ENCODE peak calls at places on chromosomes 5 and 9, in nine cellular contexts. One of them, this sample, is unnamed. For H3K27me3 and H3K36me3, the result is how much of the 10 kb centered on the place peaks cover.

GRCh38 chr9:38119570-38119969 is 50.5 kb upstream of the SHB start:
- DNase-seq in heart left ventricle: no peak
- DNase-seq in adrenal gland: no peak
- DNase-seq in mesendoderm: no peak
- DNase-seq in BJ: no peak
- DNase-seq in tibial artery: no peak
- DNase-seq in gastrocnemius medialis: no peak
- DNase-seq in body of pancreas: no peak
- DNase-seq in GM06990: no peak
- DNase-seq in this sample: no peak

GRCh38 chr5:32828492-32828891 is 117.4 kb downstream of the NPR3 start:
- DNase-seq in heart left ventricle: no peak
- DNase-seq in adrenal gland: no peak
- DNase-seq in mesendoderm: no peak
- DNase-seq in BJ: no peak
- DNase-seq in tibial artery: no peak
- DNase-seq in gastrocnemius medialis: no peak
- DNase-seq in body of pancreas: no peak
- DNase-seq in GM06990: no peak
- DNase-seq in this sample: no peak

GRCh38 chr9:112447283-112447761 is 39.3 kb upstream of the KIAA1958 start:
- DNase-seq in heart left ventricle: no peak
- DNase-seq in adrenal gland: peak
- DNase-seq in mesendoderm: no peak
- DNase-seq in BJ: peak
- DNase-seq in tibial artery: no peak
- DNase-seq in gastrocnemius medialis: peak
- DNase-seq in body of pancreas: no peak
- DNase-seq in GM06990: peak
- DNase-seq in this sample: no peak

GRCh38 chr5:96279796-96280542 is 153.1 kb downstream of the PCSK1 start:
- DNase-seq in heart left ventricle: no peak
- DNase-seq in adrenal gland: no peak
- DNase-seq in mesendoderm: no peak
- DNase-seq in BJ: no peak
- DNase-seq in tibial artery: no peak
- DNase-seq in gastrocnemius medialis: no peak
- DNase-seq in body of pancreas: no peak
- DNase-seq in GM06990: peak
- DNase-seq in this sample: no peak

GRCh38 chr9:90331826-90332575 is 310.6 kb downstream of the DIRAS2 start:
- DNase-seq in heart left ventricle: no peak
- DNase-seq in adrenal gland: no peak
- DNase-seq in mesendoderm: peak
- DNase-seq in BJ: peak
- DNase-seq in tibial artery: no peak
- DNase-seq in gastrocnemius medialis: no peak
- DNase-seq in body of pancreas: no peak
- DNase-seq in GM06990: no peak
- DNase-seq in this sample: no peak

GRCh38 chr5:72600401-72600981 is 93.3 kb upstream of the ZNF366 start:
- DNase-seq in heart left ventricle: no peak
- DNase-seq in adrenal gland: no peak
- DNase-seq in mesendoderm: no peak
- DNase-seq in BJ: peak
- DNase-seq in tibial artery: no peak
- DNase-seq in gastrocnemius medialis: no peak
- DNase-seq in body of pancreas: no peak
- DNase-seq in GM06990: no peak
- DNase-seq in this sample: no peak

GRCh38 chr5:126594676-126595485 is at the start of gene ALDH7A1:
- DNase-seq in heart left ventricle: peak
- DNase-seq in adrenal gland: peak
- DNase-seq in mesendoderm: peak
- DNase-seq in BJ: peak
- DNase-seq in tibial artery: peak
- DNase-seq in gastrocnemius medialis: peak
- DNase-seq in body of pancreas: peak
- DNase-seq in GM06990: no peak
- DNase-seq in this sample: peak

GRCh38 chr5:65203746-65204145 is 278.0 kb downstream of the ADAMTS6 start:
- DNase-seq in heart left ventricle: no peak
- DNase-seq in adrenal gland: no peak
- DNase-seq in mesendoderm: no peak
- DNase-seq in BJ: peak
- DNase-seq in tibial artery: no peak
- DNase-seq in gastrocnemius medialis: no peak
- DNase-seq in body of pancreas: no peak
- DNase-seq in GM06990: peak
- DNase-seq in this sample: no peak

GRCh38 chr5:135379052-135379654 is 19.9 kb downstream of the MACROH2A1 start:
- DNase-seq in heart left ventricle: no peak
- DNase-seq in adrenal gland: no peak
- DNase-seq in mesendoderm: no peak
- DNase-seq in BJ: no peak
- DNase-seq in tibial artery: no peak
- DNase-seq in gastrocnemius medialis: no peak
- DNase-seq in body of pancreas: no peak
- DNase-seq in GM06990: no peak
- DNase-seq in this sample: no peak

GRCh38 chr9:91273853-91274552 is 87.7 kb downstream of the AUH start:
- DNase-seq in heart left ventricle: no peak
- DNase-seq in adrenal gland: no peak
- DNase-seq in mesendoderm: peak
- DNase-seq in BJ: no peak
- DNase-seq in tibial artery: no peak
- DNase-seq in gastrocnemius medialis: no peak
- DNase-seq in body of pancreas: no peak
- DNase-seq in GM06990: peak
- DNase-seq in this sample: no peak

DNA sequence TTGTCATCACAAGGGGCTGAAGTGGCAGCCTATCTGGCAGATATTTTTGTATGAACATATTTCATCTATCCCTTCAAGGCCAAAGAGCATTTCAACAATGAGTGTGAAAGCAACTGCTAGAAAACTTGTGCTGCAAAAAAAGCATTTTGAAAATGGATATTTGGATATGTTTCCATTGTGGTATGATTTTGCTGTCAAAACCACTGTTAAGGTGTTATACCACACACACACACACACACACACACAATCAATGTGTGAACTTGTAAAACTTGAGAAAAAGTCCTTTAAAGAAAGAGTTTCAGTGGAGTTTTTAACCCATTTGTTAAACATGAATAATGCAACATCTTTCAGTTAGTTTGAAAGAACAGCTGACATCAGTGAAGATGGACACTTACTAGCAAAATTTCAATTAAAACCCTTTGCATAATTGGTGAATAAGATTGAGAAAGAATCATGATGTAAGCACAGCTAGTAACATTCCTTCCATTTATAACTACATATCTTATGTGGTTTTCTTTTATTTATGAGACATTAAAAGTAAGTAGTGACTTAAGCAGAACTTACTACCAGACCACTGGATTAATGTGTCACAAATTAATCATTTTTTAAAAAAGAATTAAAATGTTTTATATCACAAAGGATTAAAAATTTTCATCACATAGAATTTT is 182.6 kb upstream of the GNA14 start:
- DNase-seq in heart left ventricle: no peak
- DNase-seq in adrenal gland: no peak
- DNase-seq in mesendoderm: no peak
- DNase-seq in BJ: no peak
- DNase-seq in tibial artery: no peak
- DNase-seq in gastrocnemius medialis: no peak
- DNase-seq in body of pancreas: no peak
- DNase-seq in GM06990: no peak
- DNase-seq in this sample: no peak
- H3K4me3 ChIP-seq in heart left ventricle: no peak
- H3K4me3 ChIP-seq in adrenal gland: no peak
- H3K4me3 ChIP-seq in mesendoderm: no peak
- H3K4me3 ChIP-seq in BJ: no peak
- H3K4me3 ChIP-seq in tibial artery: no peak
- H3K4me3 ChIP-seq in gastrocnemius medialis: no peak
- H3K4me3 ChIP-seq in body of pancreas: no peak
- H3K4me3 ChIP-seq in GM06990: no peak
- H3K4me3 ChIP-seq in this sample: no peak

DNA sequence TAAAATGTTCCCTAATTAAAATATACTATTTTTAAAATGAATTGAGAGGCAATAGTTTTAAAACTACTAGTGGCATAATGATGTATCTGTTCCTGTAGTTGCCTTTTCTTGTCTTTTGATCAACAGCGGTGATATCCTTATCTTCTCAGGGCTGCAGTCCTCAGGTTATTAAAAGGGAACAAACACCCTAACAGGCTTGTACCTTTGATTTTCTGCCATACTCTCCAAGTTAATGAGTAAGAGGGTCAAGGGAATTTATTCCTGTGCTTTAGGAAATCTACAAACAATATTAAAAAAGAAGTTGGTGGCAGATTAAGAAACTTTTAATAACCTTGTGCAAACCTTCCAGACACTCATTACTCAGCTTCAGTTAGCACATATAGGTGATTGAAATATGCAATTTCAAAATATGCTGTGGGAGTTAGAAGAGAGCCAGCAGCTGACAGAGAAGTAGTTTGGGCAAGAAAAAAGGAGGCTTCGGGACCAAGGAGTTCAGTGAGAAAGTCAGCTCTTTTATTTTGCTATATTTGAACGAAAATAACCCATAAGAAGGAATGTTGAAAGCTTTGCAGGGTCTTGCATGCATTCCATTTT is 81.0 kb upstream of the TLE4 start:
- DNase-seq in heart left ventricle: no peak
- DNase-seq in adrenal gland: no peak
- DNase-seq in mesendoderm: no peak
- DNase-seq in BJ: no peak
- DNase-seq in tibial artery: no peak
- DNase-seq in gastrocnemius medialis: no peak
- DNase-seq in body of pancreas: no peak
- DNase-seq in GM06990: no peak
- DNase-seq in this sample: no peak
- H3K27me3 ChIP-seq in heart left ventricle: under half
- H3K27me3 ChIP-seq in adrenal gland: under half
- H3K27me3 ChIP-seq in mesendoderm: under half
- H3K27me3 ChIP-seq in BJ: under half
- H3K27me3 ChIP-seq in tibial artery: under half
- H3K27me3 ChIP-seq in gastrocnemius medialis: under half
- H3K27me3 ChIP-seq in body of pancreas: under half
- H3K27me3 ChIP-seq in GM06990: under half
- H3K27me3 ChIP-seq in this sample: under half

GRCh38 chr9:125332527-125332926 is 70.9 kb downstream of the GAPVD1 start:
- DNase-seq in heart left ventricle: no peak
- DNase-seq in adrenal gland: no peak
- DNase-seq in mesendoderm: no peak
- DNase-seq in BJ: no peak
- DNase-seq in tibial artery: no peak
- DNase-seq in gastrocnemius medialis: no peak
- DNase-seq in body of pancreas: no peak
- DNase-seq in GM06990: peak
- DNase-seq in this sample: no peak

GRCh38 chr9:125325821-125326220 is 64.2 kb downstream of the GAPVD1 start:
- DNase-seq in heart left ventricle: no peak
- DNase-seq in adrenal gland: no peak
- DNase-seq in mesendoderm: no peak
- DNase-seq in BJ: no peak
- DNase-seq in tibial artery: no peak
- DNase-seq in gastrocnemius medialis: no peak
- DNase-seq in body of pancreas: no peak
- DNase-seq in GM06990: no peak
- DNase-seq in this sample: no peak

GRCh38 chr9:125329978-125330377 is 68.4 kb downstream of the GAPVD1 start:
- DNase-seq in heart left ventricle: no peak
- DNase-seq in adrenal gland: no peak
- DNase-seq in mesendoderm: no peak
- DNase-seq in BJ: no peak
- DNase-seq in tibial artery: no peak
- DNase-seq in gastrocnemius medialis: no peak
- DNase-seq in body of pancreas: no peak
- DNase-seq in GM06990: no peak
- DNase-seq in this sample: no peak

GRCh38 chr9:125330587-125330986 is 69.0 kb downstream of the GAPVD1 start:
- DNase-seq in heart left ventricle: no peak
- DNase-seq in adrenal gland: no peak
- DNase-seq in mesendoderm: no peak
- DNase-seq in BJ: no peak
- DNase-seq in tibial artery: no peak
- DNase-seq in gastrocnemius medialis: no peak
- DNase-seq in body of pancreas: no peak
- DNase-seq in GM06990: no peak
- DNase-seq in this sample: no peak
- H3K36me3 ChIP-seq in heart left ventricle: under half
- H3K36me3 ChIP-seq in adrenal gland: under half
- H3K36me3 ChIP-seq in mesendoderm: under half
- H3K36me3 ChIP-seq in BJ: under half
- H3K36me3 ChIP-seq in tibial artery: half or more
- H3K36me3 ChIP-seq in gastrocnemius medialis: half or more
- H3K36me3 ChIP-seq in body of pancreas: under half
- H3K36me3 ChIP-seq in GM06990: under half
- H3K36me3 ChIP-seq in this sample: under half

GRCh38 chr5:93588586-93589347 is 5.7 kb downstream of the NR2F1 start:
- DNase-seq in heart left ventricle: no peak
- DNase-seq in adrenal gland: no peak
- DNase-seq in mesendoderm: no peak
- DNase-seq in BJ: no peak
- DNase-seq in tibial artery: no peak
- DNase-seq in gastrocnemius medialis: no peak
- DNase-seq in body of pancreas: no peak
- DNase-seq in GM06990: no peak
- DNase-seq in this sample: peak

GRCh38 chr5:93589348-93589662 is 6.3 kb downstream of the NR2F1 start:
- DNase-seq in heart left ventricle: no peak
- DNase-seq in adrenal gland: no peak
- DNase-seq in mesendoderm: no peak
- DNase-seq in BJ: no peak
- DNase-seq in tibial artery: no peak
- DNase-seq in gastrocnemius medialis: no peak
- DNase-seq in body of pancreas: no peak
- DNase-seq in GM06990: no peak
- DNase-seq in this sample: no peak

GRCh38 chr5:93589812-93590215 is 6.8 kb downstream of the NR2F1 start:
- DNase-seq in heart left ventricle: no peak
- DNase-seq in adrenal gland: no peak
- DNase-seq in mesendoderm: no peak
- DNase-seq in BJ: no peak
- DNase-seq in tibial artery: no peak
- DNase-seq in gastrocnemius medialis: no peak
- DNase-seq in body of pancreas: no peak
- DNase-seq in GM06990: no peak
- DNase-seq in this sample: peak

GRCh38 chr5:93591323-93591945 is 8.4 kb downstream of the NR2F1 start:
- DNase-seq in heart left ventricle: no peak
- DNase-seq in adrenal gland: no peak
- DNase-seq in mesendoderm: no peak
- DNase-seq in BJ: no peak
- DNase-seq in tibial artery: no peak
- DNase-seq in gastrocnemius medialis: no peak
- DNase-seq in body of pancreas: no peak
- DNase-seq in GM06990: no peak
- DNase-seq in this sample: no peak

DNA sequence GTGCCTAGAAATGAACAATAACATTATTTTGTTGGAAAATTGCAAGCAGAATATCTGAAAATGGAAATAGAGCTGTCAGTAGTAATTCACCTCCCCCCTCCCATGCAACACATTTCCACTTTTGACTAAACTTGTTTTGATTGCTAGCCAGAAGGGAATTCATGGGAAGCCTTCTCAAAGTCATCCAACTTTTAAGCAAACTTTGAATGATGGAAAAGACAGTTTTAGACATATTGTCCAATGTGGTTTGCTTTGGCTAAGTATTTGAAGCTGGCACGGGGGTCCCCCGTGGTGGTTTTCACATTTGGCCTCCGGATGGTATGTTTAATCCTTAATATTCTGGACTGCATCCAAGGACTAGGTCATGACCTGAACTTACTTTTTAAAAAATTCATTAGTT is 7.5 kb downstream of the NR2F1 start:
- DNase-seq in heart left ventricle: no peak
- DNase-seq in adrenal gland: no peak
- DNase-seq in mesendoderm: no peak
- DNase-seq in BJ: no peak
- DNase-seq in tibial artery: no peak
- DNase-seq in gastrocnemius medialis: no peak
- DNase-seq in body of pancreas: no peak
- DNase-seq in GM06990: no peak
- DNase-seq in this sample: no peak
- H3K4me3 ChIP-seq in heart left ventricle: no peak
- H3K4me3 ChIP-seq in adrenal gland: no peak
- H3K4me3 ChIP-seq in mesendoderm: no peak
- H3K4me3 ChIP-seq in BJ: no peak
- H3K4me3 ChIP-seq in tibial artery: no peak
- H3K4me3 ChIP-seq in gastrocnemius medialis: no peak
- H3K4me3 ChIP-seq in body of pancreas: no peak
- H3K4me3 ChIP-seq in GM06990: no peak
- H3K4me3 ChIP-seq in this sample: no peak